ENCODE peak calls at places on chromosomes 7 and 10, in eight cellular contexts. One of them, this sample, is unnamed.

GRCh38 chr7:27714831-27715444 is 25.0 kb upstream of the TAX1BP1 start:
- DNase-seq in left ventricle myocardium inferior: no peak
- DNase-seq in cardiac fibroblast: peak
- DNase-seq in A549: no peak
- DNase-seq in mammary epithelial cell: peak
- DNase-seq in tibial artery: no peak
- DNase-seq in AG09309: no peak
- DNase-seq in dorsolateral prefrontal cortex: no peak
- DNase-seq in this sample: peak

GRCh38 chr10:95742962-95743535 is 12.9 kb upstream of the ENTPD1 start:
- DNase-seq in cardiac fibroblast: no peak
- DNase-seq in mammary epithelial cell: no peak
- DNase-seq in tibial artery: no peak
- DNase-seq in A549: no peak
- DNase-seq in left ventricle myocardium inferior: no peak
- DNase-seq in AG09309: no peak
- DNase-seq in dorsolateral prefrontal cortex: no peak
- DNase-seq in this sample: no peak

GRCh38 chr10:124917939-124918830 is 23.7 kb upstream of the ZRANB1 start:
- DNase-seq in cardiac fibroblast: peak
- DNase-seq in dorsolateral prefrontal cortex: no peak
- DNase-seq in left ventricle myocardium inferior: no peak
- DNase-seq in mammary epithelial cell: peak
- DNase-seq in AG09309: peak
- DNase-seq in tibial artery: no peak
- DNase-seq in A549: no peak
- DNase-seq in this sample: peak

GRCh38 chr10:29958440-29958839 is 100.9 kb downstream of the JCAD start:
- DNase-seq in mammary epithelial cell: no peak
- DNase-seq in tibial artery: no peak
- DNase-seq in AG09309: no peak
- DNase-seq in left ventricle myocardium inferior: no peak
- DNase-seq in dorsolateral prefrontal cortex: no peak
- DNase-seq in A549: no peak
- DNase-seq in cardiac fibroblast: no peak
- DNase-seq in this sample: no peak

GRCh38 chr10:94439275-94439861 is 37.0 kb downstream of the TBC1D12 start:
- DNase-seq in cardiac fibroblast: peak
- DNase-seq in A549: peak
- DNase-seq in AG09309: no peak
- DNase-seq in tibial artery: no peak
- DNase-seq in mammary epithelial cell: peak
- DNase-seq in left ventricle myocardium inferior: no peak
- DNase-seq in dorsolateral prefrontal cortex: no peak
- DNase-seq in this sample: peak

GRCh38 chr7:105389090-105389650 is 449 bp upstream of the SRPK2 start:
- DNase-seq in AG09309: no peak
- DNase-seq in cardiac fibroblast: peak
- DNase-seq in A549: peak
- DNase-seq in dorsolateral prefrontal cortex: peak
- DNase-seq in mammary epithelial cell: peak
- DNase-seq in left ventricle myocardium inferior: peak
- DNase-seq in tibial artery: peak
- DNase-seq in this sample: peak

GRCh38 chr7:82810558-82811259 is 352.0 kb downstream of the PCLO start:
- DNase-seq in left ventricle myocardium inferior: no peak
- DNase-seq in A549: peak
- DNase-seq in mammary epithelial cell: peak
- DNase-seq in tibial artery: no peak
- DNase-seq in cardiac fibroblast: peak
- DNase-seq in dorsolateral prefrontal cortex: no peak
- DNase-seq in AG09309: peak
- DNase-seq in this sample: peak

GRCh38 chr10:101576229-101576863 is 11.7 kb downstream of the POLL start:
- DNase-seq in A549: peak
- DNase-seq in dorsolateral prefrontal cortex: no peak
- DNase-seq in AG09309: no peak
- DNase-seq in left ventricle myocardium inferior: no peak
- DNase-seq in tibial artery: no peak
- DNase-seq in mammary epithelial cell: peak
- DNase-seq in cardiac fibroblast: peak
- DNase-seq in this sample: no peak

GRCh38 chr10:8052344-8052969 is 2.0 kb upstream of the GATA3 start:
- DNase-seq in left ventricle myocardium inferior: no peak
- DNase-seq in cardiac fibroblast: no peak
- DNase-seq in tibial artery: no peak
- DNase-seq in A549: no peak
- DNase-seq in mammary epithelial cell: peak
- DNase-seq in AG09309: no peak
- DNase-seq in dorsolateral prefrontal cortex: no peak
- DNase-seq in this sample: no peak

GRCh38 chr10:130568246-130568645 is 432.1 kb downstream of the GLRX3 start:
- DNase-seq in A549: no peak
- DNase-seq in cardiac fibroblast: no peak
- DNase-seq in tibial artery: no peak
- DNase-seq in left ventricle myocardium inferior: no peak
- DNase-seq in mammary epithelial cell: no peak
- DNase-seq in AG09309: no peak
- DNase-seq in dorsolateral prefrontal cortex: no peak
- DNase-seq in this sample: no peak

GRCh38 chr10:83935337-83935736 is 204.0 kb upstream of the GHITM start:
- DNase-seq in dorsolateral prefrontal cortex: no peak
- DNase-seq in cardiac fibroblast: no peak
- DNase-seq in mammary epithelial cell: no peak
- DNase-seq in left ventricle myocardium inferior: no peak
- DNase-seq in AG09309: no peak
- DNase-seq in A549: no peak
- DNase-seq in tibial artery: no peak
- DNase-seq in this sample: no peak

GRCh38 chr7:55043691-55044090 is 24.9 kb downstream of the EGFR start:
- DNase-seq in AG09309: no peak
- DNase-seq in dorsolateral prefrontal cortex: no peak
- DNase-seq in left ventricle myocardium inferior: no peak
- DNase-seq in tibial artery: no peak
- DNase-seq in cardiac fibroblast: no peak
- DNase-seq in A549: no peak
- DNase-seq in mammary epithelial cell: peak
- DNase-seq in this sample: no peak

GRCh38 chr7:25579688-25580075 is 351.4 kb upstream of the NPVF start:
- DNase-seq in mammary epithelial cell: no peak
- DNase-seq in A549: no peak
- DNase-seq in AG09309: no peak
- DNase-seq in cardiac fibroblast: no peak
- DNase-seq in left ventricle myocardium inferior: no peak
- DNase-seq in tibial artery: no peak
- DNase-seq in dorsolateral prefrontal cortex: no peak
- DNase-seq in this sample: no peak

GRCh38 chr10:2898509-2898860 is 168.9 kb upstream of the PFKP start:
- DNase-seq in A549: no peak
- DNase-seq in cardiac fibroblast: no peak
- DNase-seq in mammary epithelial cell: no peak
- DNase-seq in tibial artery: no peak
- DNase-seq in left ventricle myocardium inferior: no peak
- DNase-seq in dorsolateral prefrontal cortex: no peak
- DNase-seq in AG09309: no peak
- DNase-seq in this sample: no peak

GRCh38 chr10:14022954-14023353 is 307.8 kb downstream of the FRMD4A start:
- DNase-seq in AG09309: no peak
- DNase-seq in A549: no peak
- DNase-seq in mammary epithelial cell: no peak
- DNase-seq in left ventricle myocardium inferior: no peak
- DNase-seq in tibial artery: no peak
- DNase-seq in cardiac fibroblast: no peak
- DNase-seq in dorsolateral prefrontal cortex: no peak
- DNase-seq in this sample: no peak

GRCh38 chr10:14025283-14025682 is 305.4 kb downstream of the FRMD4A start:
- DNase-seq in tibial artery: no peak
- DNase-seq in A549: no peak
- DNase-seq in mammary epithelial cell: no peak
- DNase-seq in cardiac fibroblast: no peak
- DNase-seq in dorsolateral prefrontal cortex: no peak
- DNase-seq in left ventricle myocardium inferior: no peak
- DNase-seq in AG09309: no peak
- DNase-seq in this sample: no peak

GRCh38 chr10:14024349-14025202 is 306.1 kb downstream of the FRMD4A start:
- DNase-seq in AG09309: no peak
- DNase-seq in cardiac fibroblast: no peak
- DNase-seq in dorsolateral prefrontal cortex: no peak
- DNase-seq in tibial artery: no peak
- DNase-seq in A549: no peak
- DNase-seq in left ventricle myocardium inferior: no peak
- DNase-seq in mammary epithelial cell: no peak
- DNase-seq in this sample: no peak

GRCh38 chr10:14022052-14022451 is 308.7 kb downstream of the FRMD4A start:
- DNase-seq in AG09309: no peak
- DNase-seq in mammary epithelial cell: no peak
- DNase-seq in dorsolateral prefrontal cortex: no peak
- DNase-seq in tibial artery: no peak
- DNase-seq in cardiac fibroblast: no peak
- DNase-seq in A549: no peak
- DNase-seq in left ventricle myocardium inferior: no peak
- DNase-seq in this sample: no peak

DNA sequence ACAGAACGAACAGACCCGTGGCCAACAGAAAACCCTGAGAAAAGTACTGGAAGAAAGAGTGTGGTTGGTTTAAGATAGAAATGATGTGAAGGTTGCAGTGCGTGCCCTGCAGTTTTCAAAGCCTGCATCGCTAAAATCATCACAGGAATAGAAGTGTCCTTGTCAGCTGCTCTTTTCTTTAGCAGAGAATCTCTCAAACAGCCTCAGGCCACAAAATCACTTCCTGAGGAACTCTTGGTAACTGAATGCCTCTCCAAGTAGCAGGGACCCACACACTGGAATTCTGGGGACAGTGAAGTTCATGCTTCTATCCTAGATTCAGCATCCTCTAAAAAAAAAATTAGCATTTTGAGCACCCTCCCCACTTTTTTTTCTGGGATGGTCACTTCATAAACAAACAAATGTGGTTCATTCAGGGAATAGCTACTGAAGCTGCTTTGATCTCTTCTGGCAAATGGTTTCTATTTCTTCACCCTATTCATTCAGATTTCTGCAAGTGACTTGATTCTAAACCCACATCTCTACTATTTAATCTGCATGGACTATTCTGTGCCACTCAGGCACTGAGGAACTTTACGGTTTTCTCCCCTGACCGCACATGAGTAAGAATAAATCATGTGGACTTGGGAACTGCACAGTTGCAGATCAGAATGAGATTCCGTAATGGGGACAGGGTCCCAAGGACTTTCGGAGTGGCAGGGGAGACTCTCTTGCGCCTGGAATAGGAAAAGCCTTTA is 306.9 kb downstream of the FRMD4A start:
- DNase-seq in cardiac fibroblast: no peak
- DNase-seq in A549: no peak
- DNase-seq in left ventricle myocardium inferior: no peak
- DNase-seq in tibial artery: no peak
- DNase-seq in dorsolateral prefrontal cortex: no peak
- DNase-seq in mammary epithelial cell: no peak
- DNase-seq in AG09309: no peak
- DNase-seq in this sample: no peak
- H3K4me3 ChIP-seq in cardiac fibroblast: no peak
- H3K4me3 ChIP-seq in A549: no peak
- H3K4me3 ChIP-seq in left ventricle myocardium inferior: peak
- H3K4me3 ChIP-seq in tibial artery: no peak
- H3K4me3 ChIP-seq in dorsolateral prefrontal cortex: no peak
- H3K4me3 ChIP-seq in mammary epithelial cell: no peak
- H3K4me3 ChIP-seq in AG09309: no peak
- H3K4me3 ChIP-seq in this sample: no peak

GRCh38 chr10:79385392-79385795 is 38.1 kb downstream of the PPIF start:
- DNase-seq in A549: no peak
- DNase-seq in AG09309: no peak
- DNase-seq in left ventricle myocardium inferior: peak
- DNase-seq in tibial artery: peak
- DNase-seq in cardiac fibroblast: no peak
- DNase-seq in mammary epithelial cell: no peak
- DNase-seq in dorsolateral prefrontal cortex: no peak
- DNase-seq in this sample: no peak

GRCh38 chr10:79387466-79387973 is 40.3 kb downstream of the PPIF start:
- DNase-seq in left ventricle myocardium inferior: peak
- DNase-seq in cardiac fibroblast: no peak
- DNase-seq in mammary epithelial cell: no peak
- DNase-seq in A549: no peak
- DNase-seq in dorsolateral prefrontal cortex: peak
- DNase-seq in AG09309: no peak
- DNase-seq in tibial artery: no peak
- DNase-seq in this sample: no peak

GRCh38 chr10:79386637-79387465 is 39.6 kb downstream of the PPIF start:
- DNase-seq in cardiac fibroblast: no peak
- DNase-seq in tibial artery: peak
- DNase-seq in left ventricle myocardium inferior: peak
- DNase-seq in dorsolateral prefrontal cortex: peak
- DNase-seq in AG09309: no peak
- DNase-seq in A549: no peak
- DNase-seq in mammary epithelial cell: no peak
- DNase-seq in this sample: no peak

GRCh38 chr10:79384773-79385391 is 37.6 kb downstream of the PPIF start:
- DNase-seq in tibial artery: no peak
- DNase-seq in cardiac fibroblast: no peak
- DNase-seq in AG09309: no peak
- DNase-seq in dorsolateral prefrontal cortex: no peak
- DNase-seq in mammary epithelial cell: no peak
- DNase-seq in A549: no peak
- DNase-seq in left ventricle myocardium inferior: peak
- DNase-seq in this sample: no peak

GRCh38 chr10:79385804-79386531 is 38.7 kb downstream of the PPIF start:
- DNase-seq in A549: no peak
- DNase-seq in mammary epithelial cell: no peak
- DNase-seq in left ventricle myocardium inferior: peak
- DNase-seq in tibial artery: peak
- DNase-seq in dorsolateral prefrontal cortex: peak
- DNase-seq in cardiac fibroblast: no peak
- DNase-seq in AG09309: no peak
- DNase-seq in this sample: no peak
- TF ChIP-seq CTCF in A549: no peak
- TF ChIP-seq CTCF in mammary epithelial cell: no peak
- TF ChIP-seq CTCF in left ventricle myocardium inferior: no peak
- TF ChIP-seq CTCF in tibial artery: no peak
- TF ChIP-seq CTCF in dorsolateral prefrontal cortex: peak
- TF ChIP-seq CTCF in cardiac fibroblast: no peak
- TF ChIP-seq CTCF in AG09309: no peak
- TF ChIP-seq CTCF in this sample: no peak

DNA sequence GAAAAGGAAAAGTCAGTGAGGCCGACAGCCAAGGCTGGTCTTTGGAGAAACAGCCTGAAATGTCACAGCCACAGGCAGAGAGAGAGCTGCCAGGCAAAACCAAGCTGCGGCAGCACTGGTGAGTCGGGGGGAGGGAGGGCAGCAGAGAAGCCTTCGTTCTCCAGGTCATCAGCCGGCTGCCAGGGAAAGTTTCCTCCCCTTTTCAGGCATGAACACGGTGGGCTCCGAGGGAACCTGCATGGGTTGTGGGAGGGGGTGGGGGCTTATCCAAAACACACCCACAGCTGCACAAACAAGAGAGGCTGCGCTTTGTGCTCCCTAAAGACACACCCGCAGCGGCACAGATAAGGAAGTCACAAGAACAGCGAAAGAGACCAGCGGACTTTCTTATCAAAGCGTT is 62.4 kb upstream of the NKX6-2 start:
- DNase-seq in A549: no peak
- DNase-seq in mammary epithelial cell: no peak
- DNase-seq in cardiac fibroblast: no peak
- DNase-seq in left ventricle myocardium inferior: no peak
- DNase-seq in tibial artery: peak
- DNase-seq in AG09309: no peak
- DNase-seq in dorsolateral prefrontal cortex: no peak
- DNase-seq in this sample: no peak
- H3K4me3 ChIP-seq in A549: no peak
- H3K4me3 ChIP-seq in mammary epithelial cell: no peak
- H3K4me3 ChIP-seq in cardiac fibroblast: no peak
- H3K4me3 ChIP-seq in left ventricle myocardium inferior: peak
- H3K4me3 ChIP-seq in tibial artery: no peak
- H3K4me3 ChIP-seq in AG09309: no peak
- H3K4me3 ChIP-seq in dorsolateral prefrontal cortex: no peak
- H3K4me3 ChIP-seq in this sample: no peak

GRCh38 chr7:74625446-74625845 is 32.1 kb upstream of the GTF2I start:
- DNase-seq in A549: peak
- DNase-seq in mammary epithelial cell: no peak
- DNase-seq in AG09309: peak
- DNase-seq in tibial artery: no peak
- DNase-seq in dorsolateral prefrontal cortex: no peak
- DNase-seq in left ventricle myocardium inferior: no peak
- DNase-seq in cardiac fibroblast: peak
- DNase-seq in this sample: peak
- TF ChIP-seq CTCF in A549: peak
- TF ChIP-seq CTCF in mammary epithelial cell: peak
- TF ChIP-seq CTCF in AG09309: peak
- TF ChIP-seq CTCF in tibial artery: peak
- TF ChIP-seq CTCF in dorsolateral prefrontal cortex: peak
- TF ChIP-seq CTCF in left ventricle myocardium inferior: peak
- TF ChIP-seq CTCF in cardiac fibroblast: peak
- TF ChIP-seq CTCF in this sample: peak